ENCODE peak calls at places on chromosomes 16 and 17, in eight cellular contexts. S is stomach, Q is heart right ventricle, H is fibroblast of lung, C is cardiac muscle cell, N is Peyer's patch, V is HCT116, E is left ventricle myocardium inferior. M is an unnamed sample.

GRCh38 chr17:61410100-61410551 is 10.5 kb downstream of the TBX2 start:
- DNase-seq in S (no peak), Q (peak; percentile 13), H (no peak), C (no peak), N (peak; percentile 48), V (no peak), E (no peak), M (peak; percentile 46)

GRCh38 chr16:72722552-72722951 is 325.4 kb downstream of the ZFHX3 start:
- DNase-seq in S (no peak), Q (no peak), H (no peak), C (no peak), N (no peak), V (no peak), E (no peak), M (no peak)

GRCh38 chr17:11039342-11039741 is 201.5 kb upstream of the PIRT start:
- DNase-seq in S (no peak), Q (no peak), H (no peak), C (no peak), N (no peak), V (no peak), E (no peak), M (no peak)

GRCh38 chr17:48143629-48144028 is 36.1 kb downstream of the SNX11 start:
- DNase-seq in S (no peak), Q (no peak), H (no peak), C (no peak), N (no peak), V (no peak), E (no peak), M (no peak)

GRCh38 chr17:43217614-43218087 is 6.0 kb downstream of the TMEM106A start:
- DNase-seq in S (no peak), Q (no peak), H (no peak), C (no peak), N (no peak), V (no peak), E (no peak), M (no peak)

GRCh38 chr16:3945751-3946603 is 65.5 kb upstream of the CREBBP start:
- DNase-seq in S (peak; percentile 60), Q (peak; percentile 34), H (peak; percentile 97), C (peak; percentile 99), N (no peak), V (peak; percentile 33), E (no peak), M (no peak)

GRCh38 chr17:48970865-48971687 is 2.7 kb upstream of the GIP start:
- DNase-seq in S (no peak), Q (no peak), H (no peak), C (no peak), N (peak; percentile 7), V (no peak), E (no peak), M (no peak)

GRCh38 chr16:80092686-80093085 is 448.1 kb upstream of the DYNLRB2 start:
- DNase-seq in S (no peak), Q (no peak), H (no peak), C (no peak), N (no peak), V (no peak), E (no peak), M (no peak)

GRCh38 chr17:18039535-18040286 is 503 bp downstream of the GID4 start:
- DNase-seq in S (peak; percentile 56), Q (no peak), H (no peak), C (peak; percentile 25), N (no peak), V (no peak), E (no peak), M (peak; percentile 27)

GRCh38 chr16:55014022-55014421 is 83.4 kb downstream of the IRX5 start:
- DNase-seq in S (no peak), Q (no peak), H (no peak), C (no peak), N (no peak), V (no peak), E (no peak), M (no peak)

GRCh38 chr17:21262259-21262993 is 9.2 kb upstream of the NATD1 start:
- DNase-seq in S (no peak), Q (no peak), H (no peak), C (no peak), N (no peak), V (no peak), E (no peak), M (no peak)

GRCh38 chr16:50311891-50312501 is 45.6 kb downstream of the ADCY7 start:
- DNase-seq in S (peak; percentile 22), Q (no peak), H (no peak), C (no peak), N (peak; percentile 44), V (no peak), E (no peak), M (peak; percentile 23)

GRCh38 chr17:45749831-45750335 is 34.2 kb upstream of the CRHR1 start:
- DNase-seq in S (no peak), Q (no peak), H (no peak), C (no peak), N (no peak), V (no peak), E (no peak), M (no peak)

GRCh38 chr16:11097782-11098167 is 153.4 kb downstream of the CLEC16A start:
- DNase-seq in S (no peak), Q (no peak), H (no peak), C (no peak), N (no peak), V (no peak), E (no peak), M (no peak)

GRCh38 chr16:28163699-28164584 is 47.8 kb downstream of the XPO6 start:
- DNase-seq in S (no peak), Q (no peak), H (peak; percentile 91), C (peak; percentile 88), N (no peak), V (no peak), E (no peak), M (no peak)

GRCh38 chr17:21394265-21394664 is 18.1 kb downstream of the KCNJ12 start:
- DNase-seq in S (no peak), Q (no peak), H (peak; percentile 15), C (no peak), N (no peak), V (no peak), E (no peak), M (no peak)

DNA sequence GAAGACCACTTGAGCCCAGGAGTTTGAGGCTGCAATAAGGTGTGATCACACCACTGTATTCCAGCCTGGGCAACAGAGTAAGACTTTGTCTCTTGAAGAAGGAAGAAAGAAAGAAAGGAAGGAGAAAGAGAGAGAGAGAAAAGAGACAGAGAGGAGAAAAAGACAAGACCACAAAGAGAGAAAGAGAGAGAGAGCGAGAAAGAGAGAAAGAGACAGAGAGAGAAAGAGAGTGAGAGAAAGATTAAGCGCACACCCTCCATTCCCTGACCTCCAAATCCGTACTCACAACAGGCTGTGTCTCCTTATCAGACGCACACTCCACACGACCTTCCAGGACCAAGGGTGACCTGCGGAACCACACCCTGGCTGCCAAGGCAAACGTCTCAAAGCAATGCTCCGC is 19.6 kb downstream of the KLHDC4 start:
- DNase-seq in S (no peak), Q (no peak), H (no peak), C (no peak), N (no peak), V (no peak), E (no peak), M (no peak)
- H3K36me3 ChIP-seq in S (peaks cover 92% of the 10 kb centered on the region), Q (no peaks in the 10 kb centered on the region), H (peaks cover 9% of the 10 kb centered on the region), C (peaks cover 20% of the 10 kb centered on the region), N (no peaks in the 10 kb centered on the region), V (peaks cover 61% of the 10 kb centered on the region), E (peaks cover 82% of the 10 kb centered on the region), M (peaks cover 7% of the 10 kb centered on the region)

DNA sequence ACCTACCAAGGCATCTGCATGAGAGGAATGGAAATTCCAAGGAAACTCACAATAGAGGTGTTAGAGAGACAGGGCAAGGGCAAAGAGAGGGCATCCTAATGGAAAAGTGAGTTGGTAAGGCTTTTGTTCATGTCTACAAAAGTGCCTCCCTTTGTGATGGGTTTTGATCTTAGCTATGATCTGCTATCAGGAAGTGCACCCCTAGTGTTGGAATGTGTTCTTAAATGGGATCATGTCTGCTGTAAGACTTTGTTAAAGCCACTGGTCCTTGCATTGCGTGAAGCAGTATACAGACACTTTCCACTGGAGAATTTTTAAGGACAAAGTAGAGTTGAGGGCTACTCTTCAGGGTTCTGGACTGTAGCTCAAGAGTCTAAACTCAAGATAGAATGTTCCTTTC is 92.0 kb downstream of the MAP2K6 start:
- DNase-seq in S (no peak), Q (no peak), H (no peak), C (no peak), N (no peak), V (no peak), E (no peak), M (no peak)
- TF ChIP-seq CTCF in S (no peak), Q (no peak), H (peak; percentile 17), C (peak; percentile 33), N (no peak), V (no peak), E (peak; percentile 14), M (no peak)

GRCh38 chr17:30130121-30130520 is 13.5 kb downstream of the NSRP1 start:
- DNase-seq in S (no peak), Q (no peak), H (no peak), C (no peak), N (no peak), V (no peak), E (no peak), M (no peak)
- H3K36me3 ChIP-seq in S (peaks cover 41% of the 10 kb centered on the region), Q (no peaks in the 10 kb centered on the region), H (no peaks in the 10 kb centered on the region), C (peaks cover 11% of the 10 kb centered on the region), N (no peaks in the 10 kb centered on the region), V (peaks cover 25% of the 10 kb centered on the region), E (peaks cover 15% of the 10 kb centered on the region), M (peaks cover 4% of the 10 kb centered on the region)

GRCh38 chr17:50181155-50181554 is 15.3 kb downstream of the SGCA start:
- DNase-seq in S (no peak), Q (no peak), H (no peak), C (no peak), N (no peak), V (no peak), E (no peak), M (peak; percentile 47)

GRCh38 chr17:50180066-50180465 is 14.3 kb downstream of the SGCA start:
- DNase-seq in S (no peak), Q (no peak), H (no peak), C (no peak), N (no peak), V (no peak), E (no peak), M (peak; percentile 42)

GRCh38 chr17:50182783-50183438 is 17.1 kb downstream of the SGCA start:
- DNase-seq in S (no peak), Q (no peak), H (no peak), C (peak; percentile 35), N (no peak), V (no peak), E (no peak), M (peak; percentile 48)

GRCh38 chr17:50180593-50180992 is 14.8 kb downstream of the SGCA start:
- DNase-seq in S (no peak), Q (no peak), H (no peak), C (no peak), N (no peak), V (no peak), E (no peak), M (peak; percentile 8)

DNA sequence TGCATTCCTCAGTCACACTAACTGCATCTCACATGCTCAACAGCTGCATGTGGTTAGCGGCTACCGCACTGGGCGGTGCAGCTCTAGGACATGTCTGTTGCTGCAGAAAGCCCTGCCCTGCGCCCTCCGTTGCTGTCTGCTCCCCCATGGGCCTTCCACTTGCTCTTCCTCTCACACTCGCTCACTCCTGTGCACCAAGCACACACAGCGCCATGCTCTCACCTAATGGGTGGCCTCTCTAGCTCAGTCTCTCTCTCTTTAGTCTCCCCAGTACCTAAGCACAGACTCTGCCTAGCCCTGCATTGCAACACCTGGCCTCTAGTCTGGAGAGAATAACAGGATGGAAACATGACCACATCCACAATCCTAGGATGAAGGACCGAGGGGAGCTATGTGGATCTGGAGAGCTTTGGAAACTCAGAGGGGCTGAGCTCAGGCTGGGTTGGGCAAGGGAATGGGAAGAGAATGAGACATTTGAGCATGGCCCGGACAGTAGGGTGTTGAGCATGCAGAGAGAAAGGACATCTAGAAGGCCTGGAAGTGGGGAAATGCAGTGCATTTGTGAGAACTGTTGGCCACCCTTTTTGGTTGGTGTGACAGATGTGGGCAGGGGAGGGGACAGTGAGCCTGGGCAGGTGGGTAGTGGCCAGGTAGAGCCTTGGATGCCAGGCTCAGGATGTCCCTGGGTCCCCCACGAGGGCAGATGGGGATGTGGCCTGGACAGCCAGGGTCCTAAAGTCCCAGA is 16.0 kb downstream of the SGCA start:
- DNase-seq in S (no peak), Q (no peak), H (no peak), C (peak; percentile 68), N (no peak), V (no peak), E (no peak), M (peak; percentile 16)
- TF ChIP-seq CTCF in S (no peak), Q (no peak), H (no peak), C (no peak), N (no peak), V (no peak), E (no peak), M (no peak)